ENCODE peak calls at places on chromosome 1, in seven cellular contexts. V, L, Q, K, I, M and G are unnamed samples.
A peak's percentile ranks its signal among the peaks of the same experiment; 100 is the strongest.

GRCh38 chr1:1305300-1306069 is 2.2 kb downstream of the ACAP3 start:
- DNase-seq in I (peak; percentile 72), K (peak; percentile 66), M (peak; percentile 44), V (peak; percentile 88), L (peak; percentile 87), Q (peak; percentile 79), G (peak; percentile 82)

GRCh38 chr1:56322211-56322610 is 257.2 kb downstream of the PLPP3 start:
- DNase-seq in L (no peak), V (no peak), Q (no peak), K (no peak), M (no peak), I (no peak), G (no peak)

GRCh38 chr1:115811140-115811828 is 29.6 kb downstream of the NHLH2 start:
- DNase-seq in L (no peak), V (no peak), K (peak; percentile 78), M (no peak), Q (peak; percentile 91), I (peak; percentile 83), G (no peak)

GRCh38 chr1:54564312-54565112 is 16.5 kb downstream of the ACOT11 start:
- DNase-seq in V (peak; percentile 9), I (peak; percentile 37), K (peak; percentile 81), Q (peak; percentile 93), M (no peak), L (no peak), G (no peak)

GRCh38 chr1:27504588-27505419 is 14.8 kb upstream of the WASF2 start:
- DNase-seq in V (peak; percentile 88), I (peak; percentile 74), K (peak; percentile 59), Q (peak; percentile 49), L (no peak), M (no peak), G (peak; percentile 87)

GRCh38 chr1:212971312-212971711 is 21.0 kb downstream of the VASH2 start:
- DNase-seq in M (no peak), I (peak; percentile 60), K (no peak), Q (peak; percentile 10), L (no peak), V (no peak), G (no peak)

GRCh38 chr1:94876362-94876761 is 50.5 kb downstream of the CNN3 start:
- DNase-seq in V (no peak), I (no peak), M (no peak), K (no peak), Q (no peak), L (no peak), G (no peak)

GRCh38 chr1:165928075-165928731 is 100.8 kb downstream of the UCK2 start:
- DNase-seq in Q (peak; percentile 37), L (no peak), K (peak; percentile 42), V (no peak), M (no peak), I (peak; percentile 69), G (no peak)

GRCh38 chr1:44613932-44614331 is 60.3 kb downstream of the TMEM53 start:
- DNase-seq in K (no peak), M (no peak), L (no peak), Q (no peak), V (no peak), I (peak; percentile 45), G (no peak)

GRCh38 chr1:228459091-228459993 is 27.8 kb upstream of the RNF187 start:
- DNase-seq in L (peak; percentile 69), K (peak; percentile 35), V (peak; percentile 86), Q (peak; percentile 41), I (peak; percentile 89), M (no peak), G (peak; percentile 83)

GRCh38 chr1:6352138-6352563 is 41.4 kb downstream of the ACOT7 start:
- DNase-seq in K (no peak), V (no peak), L (no peak), M (no peak), I (peak; percentile 92), Q (no peak), G (no peak)

GRCh38 chr1:210342986-210343780 is 14.5 kb downstream of the HHAT start:
- DNase-seq in L (no peak), M (no peak), Q (no peak), K (no peak), V (no peak), I (no peak), G (no peak)

GRCh38 chr1:100455478-100456072 is 82.4 kb upstream of the GPR88 start:
- DNase-seq in I (no peak), K (no peak), V (no peak), L (no peak), M (no peak), Q (no peak), G (no peak)

GRCh38 chr1:28111157-28111556 is 22.7 kb upstream of the EYA3 start:
- DNase-seq in K (peak; percentile 9), L (no peak), V (no peak), Q (no peak), I (no peak), M (no peak), G (no peak)

GRCh38 chr1:180097319-180097605 is 57.4 kb upstream of the QSOX1 start:
- DNase-seq in K (no peak), L (no peak), V (no peak), Q (no peak), M (no peak), I (no peak), G (no peak)

GRCh38 chr1:87906078-87906477 is 577.4 kb downstream of the LMO4 start:
- DNase-seq in Q (no peak), L (no peak), M (no peak), I (no peak), K (no peak), V (no peak), G (no peak)

GRCh38 chr1:209544098-209544497 is 39.4 kb upstream of the CAMK1G start:
- DNase-seq in M (no peak), L (no peak), Q (no peak), I (no peak), V (no peak), K (no peak), G (no peak)

GRCh38 chr1:93905734-93906133 is 3.5 kb downstream of the GCLM start:
- DNase-seq in M (no peak), L (no peak), Q (no peak), V (no peak), K (peak; percentile 32), I (no peak), G (no peak)

DNA sequence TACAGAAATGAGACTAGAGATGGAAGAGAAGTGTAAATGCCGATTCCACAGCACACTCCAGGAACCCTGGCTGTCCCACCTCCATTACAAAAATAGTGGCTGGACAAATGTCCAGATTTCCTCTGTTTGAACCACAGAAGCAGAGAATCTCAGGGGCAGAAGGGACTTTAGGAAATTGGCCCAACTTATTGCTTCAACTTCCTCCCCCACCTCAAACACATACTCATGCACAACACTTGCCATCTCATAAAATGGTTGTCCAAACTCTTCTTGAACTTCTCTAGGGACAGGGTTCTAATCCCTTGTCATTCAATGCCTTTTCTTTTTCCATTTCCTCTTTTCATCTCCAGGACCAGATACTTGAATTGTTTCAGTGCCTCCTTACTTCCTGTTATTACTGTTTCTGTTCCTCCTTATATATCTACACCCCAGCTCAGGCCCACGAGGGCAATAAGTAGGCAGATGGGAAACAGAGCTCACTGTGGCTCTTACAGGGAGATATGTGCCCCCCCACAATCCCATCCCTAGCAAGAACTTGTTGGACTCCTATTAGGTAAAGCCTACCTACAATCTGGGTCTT is 8.5 kb upstream of the B4GALT3 start:
- DNase-seq in I (no peak), L (no peak), M (no peak), V (peak; percentile 42), Q (no peak), K (peak; percentile 41), G (no peak)
- H3K4me1 ChIP-seq in I (no peaks in the 10 kb centered on the region), L (peaks cover 79% of the 10 kb centered on the region), M (peaks cover 77% of the 10 kb centered on the region), V (no peaks in the 10 kb centered on the region), Q (peaks cover 5% of the 10 kb centered on the region), K (no peaks in the 10 kb centered on the region), G (peaks cover 24% of the 10 kb centered on the region)

GRCh38 chr1:77757066-77757584 is 2.5 kb downstream of the USP33 start:
- DNase-seq in L (no peak), Q (no peak), M (no peak), V (no peak), I (no peak), K (no peak), G (no peak)

GRCh38 chr1:77759090-77760028 is at the start of gene USP33:
- DNase-seq in K (peak; percentile 92), M (peak; percentile 81), Q (peak; percentile 91), L (peak; percentile 93), I (peak; percentile 92), V (peak; percentile 96), G (peak; percentile 76)

GRCh38 chr1:77762072-77762476 is 2.4 kb upstream of the USP33 start:
- DNase-seq in V (no peak), Q (no peak), M (no peak), K (no peak), L (no peak), I (no peak), G (no peak)

GRCh38 chr1:77757616-77758015 is 2.0 kb downstream of the USP33 start:
- DNase-seq in L (no peak), K (no peak), I (no peak), Q (no peak), V (no peak), M (no peak), G (no peak)

GRCh38 chr1:77756052-77756754 is 3.4 kb downstream of the USP33 start:
- DNase-seq in M (no peak), I (peak; percentile 21), L (no peak), K (no peak), Q (no peak), V (no peak), G (no peak)
- H3K4me1 ChIP-seq in M (peaks cover 44% of the 10 kb centered on the region), I (peaks cover 5% of the 10 kb centered on the region), L (peaks cover 51% of the 10 kb centered on the region), K (peaks cover 32% of the 10 kb centered on the region), Q (peaks cover 36% of the 10 kb centered on the region), V (peaks cover 3% of the 10 kb centered on the region), G (no peaks in the 10 kb centered on the region)

GRCh38 chr1:200949626-200950025 is 54.9 kb downstream of the INAVA start:
- DNase-seq in V (no peak), Q (no peak), K (no peak), L (no peak), I (no peak), M (no peak), G (no peak)

GRCh38 chr1:200951016-200951415 is 56.3 kb downstream of the INAVA start:
- DNase-seq in L (no peak), Q (no peak), V (no peak), M (no peak), K (no peak), I (no peak), G (no peak)

GRCh38 chr1:200947059-200947566 is 52.4 kb downstream of the INAVA start:
- DNase-seq in I (no peak), V (no peak), M (no peak), Q (no peak), L (no peak), K (no peak), G (no peak)
- H3K4me1 ChIP-seq in I (no peaks in the 10 kb centered on the region), V (no peaks in the 10 kb centered on the region), M (no peaks in the 10 kb centered on the region), Q (no peaks in the 10 kb centered on the region), L (no peaks in the 10 kb centered on the region), K (no peaks in the 10 kb centered on the region), G (no peaks in the 10 kb centered on the region)

GRCh38 chr1:111629190-111629954 is 9.8 kb downstream of the RAP1A start:
- DNase-seq in I (no peak), V (no peak), L (no peak), Q (no peak), M (no peak), K (no peak), G (no peak)

GRCh38 chr1:111631502-111631901 is 11.9 kb downstream of the RAP1A start:
- DNase-seq in K (no peak), Q (no peak), V (no peak), L (no peak), M (no peak), I (no peak), G (no peak)

GRCh38 chr1:111625263-111625662 is 5.7 kb downstream of the RAP1A start:
- DNase-seq in L (no peak), Q (no peak), K (no peak), V (no peak), M (no peak), I (no peak), G (no peak)

GRCh38 chr1:111624382-111624781 is 4.8 kb downstream of the RAP1A start:
- DNase-seq in M (no peak), K (no peak), Q (no peak), L (peak; percentile 47), V (no peak), I (no peak), G (no peak)

GRCh38 chr1:111628153-111628552 is 8.6 kb downstream of the RAP1A start:
- DNase-seq in M (no peak), I (peak; percentile 25), K (no peak), V (no peak), Q (no peak), L (no peak), G (no peak)
- H3K4me1 ChIP-seq in M (peaks cover 88% of the 10 kb centered on the region), I (no peaks in the 10 kb centered on the region), K (no peaks in the 10 kb centered on the region), V (no peaks in the 10 kb centered on the region), Q (peaks cover 20% of the 10 kb centered on the region), L (peaks cover 89% of the 10 kb centered on the region), G (no peaks in the 10 kb centered on the region)